ENCODE peak calls at places on chromosomes 4 and X, in nine cellular contexts. H, F, O, N, A, U, P, S and J are unnamed samples.
A peak's percentile ranks its signal among the peaks of the same experiment; 100 is the strongest.

GRCh38 chr4:145703850-145704528 is 24.0 kb downstream of the C4orf51 start:
- DNase-seq in S (no peak), O (no peak), H (peak; percentile 59), P (no peak), U (no peak), A (no peak), N (no peak), F (no peak), J (no peak)

GRCh38 chrX:132708529-132708928 is 219.7 kb upstream of the MBNL3 start:
- DNase-seq in H (no peak), P (no peak), A (no peak), O (no peak), U (no peak), N (no peak), F (no peak), S (no peak), J (no peak)

GRCh38 chrX:69522052-69522451 is 17.9 kb downstream of the NALF2 start:
- DNase-seq in O (no peak), U (no peak), H (no peak), F (no peak), P (no peak), A (no peak), S (no peak), N (no peak), J (no peak)

GRCh38 chrX:637660-638481 is 7.3 kb downstream of the SHOX start:
- DNase-seq in O (no peak), F (no peak), N (no peak), S (no peak), U (no peak), A (no peak), H (peak; percentile 18), P (no peak), J (peak; percentile 82)

GRCh38 chr4:118849867-118850812 is 14.2 kb upstream of the SEC24D start:
- DNase-seq in S (no peak), U (no peak), F (no peak), N (peak; percentile 7), H (no peak), O (no peak), A (peak; percentile 43), P (peak; percentile 44), J (no peak)

GRCh38 chr4:152991361-152991760 is 55.2 kb downstream of the FHDC1 start:
- DNase-seq in P (no peak), U (no peak), N (no peak), H (no peak), O (no peak), F (no peak), S (no peak), A (no peak), J (no peak)

GRCh38 chrX:103687073-103687695 is 685 bp upstream of the MORF4L2 start:
- DNase-seq in N (peak; percentile 67), S (peak; percentile 86), P (no peak), U (peak; percentile 89), A (peak; percentile 29), H (peak; percentile 90), F (peak; percentile 94), O (peak; percentile 86), J (no peak)

GRCh38 chr4:134313591-134313990 is 112.0 kb upstream of the PABPC4L start:
- DNase-seq in H (no peak), N (no peak), F (no peak), S (no peak), O (no peak), U (no peak), P (peak; percentile 2), A (peak; percentile 19), J (no peak)

GRCh38 chrX:154029439-154029838 is 9.7 kb upstream of the IRAK1 start:
- DNase-seq in U (no peak), S (no peak), H (no peak), A (no peak), O (no peak), F (no peak), N (no peak), P (no peak), J (no peak)

GRCh38 chr4:153241970-153242847 is 38.0 kb downstream of the TRIM2 start:
- DNase-seq in P (peak; percentile 83), A (no peak), U (no peak), S (no peak), H (no peak), F (no peak), O (no peak), N (no peak), J (no peak)

GRCh38 chrX:94914235-94914634 is 1240.2 kb downstream of the FAM133A start:
- DNase-seq in O (no peak), P (no peak), A (no peak), S (no peak), F (no peak), U (no peak), N (no peak), H (no peak), J (no peak)

GRCh38 chrX:104482757-104483156 is 83.2 kb upstream of the IL1RAPL2 start:
- DNase-seq in F (no peak), H (no peak), N (no peak), O (no peak), A (no peak), P (no peak), U (no peak), S (no peak), J (no peak)

GRCh38 chr4:118765399-118765798 is 70.5 kb downstream of the SEC24D start:
- DNase-seq in O (no peak), U (no peak), F (no peak), H (no peak), A (peak; percentile 93), S (no peak), N (no peak), P (peak; percentile 92), J (no peak)

GRCh38 chrX:40539214-40540142 is 41.3 kb upstream of the ATP6AP2 start:
- DNase-seq in O (no peak), A (no peak), U (no peak), P (no peak), S (no peak), H (peak; percentile 56), N (no peak), F (peak; percentile 67), J (no peak)

GRCh38 chr4:10098770-10099139 is 17.8 kb downstream of the WDR1 start:
- DNase-seq in O (no peak), S (no peak), U (no peak), H (no peak), N (no peak), F (peak; percentile 60), P (no peak), A (peak; percentile 90), J (no peak)

GRCh38 chrX:47380268-47380667 is 9.9 kb downstream of the ZNF157 start:
- DNase-seq in A (no peak), S (no peak), F (no peak), U (no peak), P (no peak), H (no peak), O (no peak), N (no peak), J (no peak)

GRCh38 chr4:169268951-169269781 is 1.6 kb downstream of the SH3RF1 start:
- DNase-seq in O (no peak), P (peak; percentile 61), H (no peak), S (no peak), A (peak; percentile 70), U (no peak), N (no peak), F (no peak), J (no peak)

GRCh38 chrX:105610401-105610800 is 211.9 kb upstream of the NRK start:
- DNase-seq in S (no peak), N (no peak), P (no peak), A (no peak), H (no peak), O (no peak), U (no peak), F (no peak), J (no peak)

GRCh38 chr4:41427306-41427882 is 110.6 kb upstream of the LIMCH1 start:
- DNase-seq in A (no peak), U (no peak), F (no peak), H (no peak), S (no peak), O (no peak), P (peak; percentile 98), N (no peak), J (no peak)

GRCh38 chr4:88841635-88842034 is 144.0 kb upstream of the NAP1L5 start:
- DNase-seq in N (no peak), O (no peak), F (no peak), A (no peak), U (no peak), S (no peak), P (no peak), H (no peak), J (no peak)

GRCh38 chrX:7996414-7996813 is 69.2 kb upstream of the PNPLA4 start:
- DNase-seq in U (no peak), A (peak; percentile 26), F (no peak), H (no peak), N (peak; percentile 2), O (no peak), S (peak; percentile 12), P (peak; percentile 18), J (no peak)

GRCh38 chrX:130994671-130995070 is 63.5 kb upstream of the ARHGAP36 start:
- DNase-seq in A (no peak), H (no peak), F (no peak), O (peak; percentile 53), N (peak; percentile 2), U (no peak), S (no peak), P (peak; percentile 5), J (no peak)

GRCh38 chrX:10110984-10111363 is 45.8 kb upstream of the CLCN4 start:
- DNase-seq in H (no peak), A (no peak), F (no peak), S (no peak), U (no peak), P (peak; percentile 1), O (no peak), N (no peak), J (no peak)

GRCh38 chrX:8179653-8180052 is 8.6 kb upstream of the VCX2 start:
- DNase-seq in H (no peak), P (no peak), O (no peak), S (no peak), A (no peak), U (no peak), N (no peak), F (no peak), J (no peak)

GRCh38 chr4:174520655-174521054 is 1.6 kb downstream of the HPGD start:
- DNase-seq in S (no peak), P (no peak), N (no peak), F (no peak), H (no peak), O (no peak), U (no peak), A (no peak), J (no peak)

GRCh38 chr4:115126487-115126886 is 13.1 kb upstream of the NDST4 start:
- DNase-seq in F (no peak), U (no peak), H (no peak), A (peak; percentile 3), S (no peak), P (no peak), N (peak; percentile 23), O (no peak), J (no peak)

GRCh38 chrX:132491191-132491590 is 2.4 kb upstream of the MBNL3 start:
- DNase-seq in H (peak; percentile 48), O (no peak), U (no peak), A (peak; percentile 4), S (no peak), P (no peak), N (no peak), F (no peak), J (no peak)

GRCh38 chr4:30837131-30837539 is 117.0 kb downstream of the PCDH7 start:
- DNase-seq in N (no peak), O (no peak), H (no peak), U (no peak), A (peak; percentile 89), S (no peak), F (no peak), P (no peak), J (no peak)

GRCh38 chr4:5635826-5636196 is 72.5 kb downstream of the EVC2 start:
- DNase-seq in S (no peak), U (no peak), O (no peak), N (no peak), P (no peak), H (no peak), F (no peak), A (peak; percentile 25), J (no peak)

GRCh38 chr4:106314960-106315359 is 1.0 kb downstream of the TBCK start:
- DNase-seq in A (no peak), H (no peak), F (no peak), S (no peak), P (no peak), O (no peak), N (no peak), U (no peak), J (no peak)

GRCh38 chr4:128670434-128670999 is 139.0 kb upstream of the JADE1 start:
- DNase-seq in N (no peak), A (no peak), O (no peak), U (no peak), S (no peak), F (no peak), P (no peak), H (no peak), J (no peak)